ENCODE peak calls at places on chromosomes 1 and 21, in five cellular contexts. One of them, this sample, is unnamed.

GRCh38 chr21:38282921-38283320 is 26.1 kb downstream of the KCNJ15 start:
- DNase-seq in stimulated activated CD4-positive, alpha-beta T cell treated with anti-CD3 and anti-CD28 coated beads, Interleukin-15, amount 100 ng/mL, for 1 hour: no peak
- DNase-seq in aorta: no peak
- DNase-seq in NCI-H446: no peak
- DNase-seq in body of pancreas: no peak
- DNase-seq in this sample: no peak

GRCh38 chr1:59570524-59570923 is 244.2 kb upstream of the HOOK1 start:
- DNase-seq in stimulated activated CD4-positive, alpha-beta T cell treated with anti-CD3 and anti-CD28 coated beads, Interleukin-15, amount 100 ng/mL, for 1 hour: no peak
- DNase-seq in aorta: peak
- DNase-seq in NCI-H446: no peak
- DNase-seq in body of pancreas: no peak
- DNase-seq in this sample: no peak

GRCh38 chr1:59186656-59187055 is 110.2 kb upstream of the FGGY start:
- DNase-seq in stimulated activated CD4-positive, alpha-beta T cell treated with anti-CD3 and anti-CD28 coated beads, Interleukin-15, amount 100 ng/mL, for 1 hour: no peak
- DNase-seq in aorta: peak
- DNase-seq in NCI-H446: no peak
- DNase-seq in body of pancreas: no peak
- DNase-seq in this sample: no peak

GRCh38 chr1:16181887-16182719 is 26.2 kb upstream of the EPHA2 start:
- DNase-seq in stimulated activated CD4-positive, alpha-beta T cell treated with anti-CD3 and anti-CD28 coated beads, Interleukin-15, amount 100 ng/mL, for 1 hour: no peak
- DNase-seq in aorta: peak
- DNase-seq in NCI-H446: no peak
- DNase-seq in body of pancreas: peak
- DNase-seq in this sample: no peak

GRCh38 chr1:207787776-207788175 is 35.9 kb downstream of the CD46 start:
- DNase-seq in stimulated activated CD4-positive, alpha-beta T cell treated with anti-CD3 and anti-CD28 coated beads, Interleukin-15, amount 100 ng/mL, for 1 hour: no peak
- DNase-seq in aorta: no peak
- DNase-seq in NCI-H446: no peak
- DNase-seq in body of pancreas: no peak
- DNase-seq in this sample: no peak

GRCh38 chr21:44575307-44576024 is 1.9 kb downstream of the KRTAP10-4 start:
- DNase-seq in stimulated activated CD4-positive, alpha-beta T cell treated with anti-CD3 and anti-CD28 coated beads, Interleukin-15, amount 100 ng/mL, for 1 hour: no peak
- DNase-seq in aorta: no peak
- DNase-seq in NCI-H446: no peak
- DNase-seq in body of pancreas: no peak
- DNase-seq in this sample: no peak

GRCh38 chr1:231841616-231842344 is 215.2 kb downstream of the DISC1 start:
- DNase-seq in stimulated activated CD4-positive, alpha-beta T cell treated with anti-CD3 and anti-CD28 coated beads, Interleukin-15, amount 100 ng/mL, for 1 hour: no peak
- DNase-seq in aorta: no peak
- DNase-seq in NCI-H446: no peak
- DNase-seq in body of pancreas: no peak
- DNase-seq in this sample: no peak

GRCh38 chr1:166145496-166145895 is 21.3 kb downstream of the FAM78B start:
- DNase-seq in stimulated activated CD4-positive, alpha-beta T cell treated with anti-CD3 and anti-CD28 coated beads, Interleukin-15, amount 100 ng/mL, for 1 hour: no peak
- DNase-seq in aorta: no peak
- DNase-seq in NCI-H446: no peak
- DNase-seq in body of pancreas: no peak
- DNase-seq in this sample: no peak

GRCh38 chr1:59123081-59123675 is 173.7 kb upstream of the FGGY start:
- DNase-seq in stimulated activated CD4-positive, alpha-beta T cell treated with anti-CD3 and anti-CD28 coated beads, Interleukin-15, amount 100 ng/mL, for 1 hour: no peak
- DNase-seq in aorta: no peak
- DNase-seq in NCI-H446: no peak
- DNase-seq in body of pancreas: no peak
- DNase-seq in this sample: no peak

GRCh38 chr1:224644553-224645154 is 28.5 kb downstream of the CNIH3 start:
- DNase-seq in stimulated activated CD4-positive, alpha-beta T cell treated with anti-CD3 and anti-CD28 coated beads, Interleukin-15, amount 100 ng/mL, for 1 hour: peak
- DNase-seq in aorta: no peak
- DNase-seq in NCI-H446: peak
- DNase-seq in body of pancreas: peak
- DNase-seq in this sample: peak

GRCh38 chr1:100074604-100075395 is 57.9 kb downstream of the SASS6 start:
- DNase-seq in stimulated activated CD4-positive, alpha-beta T cell treated with anti-CD3 and anti-CD28 coated beads, Interleukin-15, amount 100 ng/mL, for 1 hour: no peak
- DNase-seq in aorta: no peak
- DNase-seq in NCI-H446: no peak
- DNase-seq in body of pancreas: no peak
- DNase-seq in this sample: no peak

GRCh38 chr21:45228171-45228641 is 59.5 kb downstream of the POFUT2 start:
- DNase-seq in stimulated activated CD4-positive, alpha-beta T cell treated with anti-CD3 and anti-CD28 coated beads, Interleukin-15, amount 100 ng/mL, for 1 hour: peak
- DNase-seq in aorta: peak
- DNase-seq in NCI-H446: no peak
- DNase-seq in body of pancreas: no peak
- DNase-seq in this sample: peak

GRCh38 chr1:76264642-76265041 is 190.1 kb downstream of the ST6GALNAC3 start:
- DNase-seq in stimulated activated CD4-positive, alpha-beta T cell treated with anti-CD3 and anti-CD28 coated beads, Interleukin-15, amount 100 ng/mL, for 1 hour: no peak
- DNase-seq in aorta: no peak
- DNase-seq in NCI-H446: no peak
- DNase-seq in body of pancreas: no peak
- DNase-seq in this sample: no peak

GRCh38 chr21:33540711-33541104 is 1.2 kb downstream of the GART start:
- DNase-seq in stimulated activated CD4-positive, alpha-beta T cell treated with anti-CD3 and anti-CD28 coated beads, Interleukin-15, amount 100 ng/mL, for 1 hour: no peak
- DNase-seq in aorta: no peak
- DNase-seq in NCI-H446: no peak
- DNase-seq in body of pancreas: no peak
- DNase-seq in this sample: no peak

GRCh38 chr1:54738244-54738643 is 22.6 kb downstream of the TTC4 start:
- DNase-seq in stimulated activated CD4-positive, alpha-beta T cell treated with anti-CD3 and anti-CD28 coated beads, Interleukin-15, amount 100 ng/mL, for 1 hour: no peak
- DNase-seq in aorta: no peak
- DNase-seq in NCI-H446: no peak
- DNase-seq in body of pancreas: no peak
- DNase-seq in this sample: no peak

GRCh38 chr1:88217386-88217785 is 466.7 kb upstream of the PKN2 start:
- DNase-seq in stimulated activated CD4-positive, alpha-beta T cell treated with anti-CD3 and anti-CD28 coated beads, Interleukin-15, amount 100 ng/mL, for 1 hour: no peak
- DNase-seq in aorta: no peak
- DNase-seq in NCI-H446: no peak
- DNase-seq in body of pancreas: no peak
- DNase-seq in this sample: no peak

GRCh38 chr1:21059021-21059420 is 117.7 kb downstream of the EIF4G3 start:
- DNase-seq in stimulated activated CD4-positive, alpha-beta T cell treated with anti-CD3 and anti-CD28 coated beads, Interleukin-15, amount 100 ng/mL, for 1 hour: no peak
- DNase-seq in aorta: no peak
- DNase-seq in NCI-H446: no peak
- DNase-seq in body of pancreas: no peak
- DNase-seq in this sample: no peak

GRCh38 chr1:76074321-76075187 is at the start of gene ST6GALNAC3:
- DNase-seq in stimulated activated CD4-positive, alpha-beta T cell treated with anti-CD3 and anti-CD28 coated beads, Interleukin-15, amount 100 ng/mL, for 1 hour: peak
- DNase-seq in aorta: peak
- DNase-seq in NCI-H446: peak
- DNase-seq in body of pancreas: peak
- DNase-seq in this sample: peak

GRCh38 chr1:156767879-156768608 is 709 bp downstream of the PRCC start:
- DNase-seq in stimulated activated CD4-positive, alpha-beta T cell treated with anti-CD3 and anti-CD28 coated beads, Interleukin-15, amount 100 ng/mL, for 1 hour: no peak
- DNase-seq in aorta: peak
- DNase-seq in NCI-H446: no peak
- DNase-seq in body of pancreas: no peak
- DNase-seq in this sample: no peak